ENCODE peak calls at places on chromosomes 4 and X, in six cellular contexts. R is psoas muscle, O is suprapubic skin, B is PC-3, N is H9, P is tibial artery. D is an unnamed sample. For H3K4me1 and H3K27me3, the result is how much of the 10 kb centered on the place peaks cover.

GRCh38 chr4:7802093-7802726 is 137.5 kb downstream of the AFAP1 start:
- DNase-seq in R (peak), N (peak), P (peak), B (peak), O (peak), D (peak)

GRCh38 chrX:109685656-109686078 is 47.4 kb downstream of the ACSL4 start:
- DNase-seq in B (no peak), N (no peak), O (no peak), P (no peak), R (no peak), D (no peak)

GRCh38 chrX:53234484-53234883 is 9.5 kb upstream of the KDM5C start:
- DNase-seq in N (no peak), O (no peak), B (no peak), P (no peak), R (no peak), D (no peak)

GRCh38 chr4:189507060-189507459 is 433.6 kb upstream of the FRG1 start:
- DNase-seq in P (no peak), O (no peak), B (no peak), R (no peak), N (no peak), D (no peak)

GRCh38 chrX:40866878-40867277 is 131.5 kb upstream of the MED14 start:
- DNase-seq in B (no peak), P (no peak), O (no peak), R (no peak), N (no peak), D (no peak)

GRCh38 chr4:130053723-130054122 is 957.8 kb downstream of the C4orf33 start:
- DNase-seq in P (no peak), N (no peak), R (no peak), B (no peak), O (no peak), D (no peak)

GRCh38 chrX:108072746-108073145 is 18.6 kb downstream of the PSMD10 start:
- DNase-seq in B (peak), P (no peak), R (no peak), O (no peak), N (no peak), D (no peak)

GRCh38 chr4:142846729-142847606 is 867 bp upstream of the INPP4B start:
- DNase-seq in P (peak), R (no peak), N (peak), B (peak), O (no peak), D (no peak)

GRCh38 chr4:185831125-185831815 is 19.3 kb upstream of the SORBS2 start:
- DNase-seq in P (no peak), B (peak), R (no peak), O (no peak), N (no peak), D (no peak)

GRCh38 chr4:23348789-23349498 is 540.9 kb downstream of the PPARGC1A start:
- DNase-seq in R (no peak), P (no peak), N (no peak), O (no peak), B (no peak), D (no peak)

GRCh38 chr4:3344596-3344995 is 51.8 kb downstream of the RGS12 start:
- DNase-seq in O (no peak), P (no peak), B (no peak), R (no peak), N (no peak), D (no peak)
- H3K4me1 ChIP-seq in O (under half), P (under half), B (under half), R (under half), N (under half), D (under half)

GRCh38 chr4:147731611-147732515 is at the start of gene ARHGAP10:
- DNase-seq in O (peak), P (peak), R (peak), N (peak), B (peak), D (peak)

GRCh38 chr4:147732516-147733193 is 767 bp downstream of the ARHGAP10 start:
- DNase-seq in O (no peak), R (peak), N (peak), P (peak), B (peak), D (peak)

GRCh38 chr4:147735413-147736301 is 3.8 kb downstream of the ARHGAP10 start:
- DNase-seq in B (peak), O (no peak), N (no peak), R (no peak), P (no peak), D (no peak)

GRCh38 chr4:147734496-147734895 is 2.6 kb downstream of the ARHGAP10 start:
- DNase-seq in O (no peak), P (no peak), N (no peak), R (no peak), B (no peak), D (no peak)

DNA sequence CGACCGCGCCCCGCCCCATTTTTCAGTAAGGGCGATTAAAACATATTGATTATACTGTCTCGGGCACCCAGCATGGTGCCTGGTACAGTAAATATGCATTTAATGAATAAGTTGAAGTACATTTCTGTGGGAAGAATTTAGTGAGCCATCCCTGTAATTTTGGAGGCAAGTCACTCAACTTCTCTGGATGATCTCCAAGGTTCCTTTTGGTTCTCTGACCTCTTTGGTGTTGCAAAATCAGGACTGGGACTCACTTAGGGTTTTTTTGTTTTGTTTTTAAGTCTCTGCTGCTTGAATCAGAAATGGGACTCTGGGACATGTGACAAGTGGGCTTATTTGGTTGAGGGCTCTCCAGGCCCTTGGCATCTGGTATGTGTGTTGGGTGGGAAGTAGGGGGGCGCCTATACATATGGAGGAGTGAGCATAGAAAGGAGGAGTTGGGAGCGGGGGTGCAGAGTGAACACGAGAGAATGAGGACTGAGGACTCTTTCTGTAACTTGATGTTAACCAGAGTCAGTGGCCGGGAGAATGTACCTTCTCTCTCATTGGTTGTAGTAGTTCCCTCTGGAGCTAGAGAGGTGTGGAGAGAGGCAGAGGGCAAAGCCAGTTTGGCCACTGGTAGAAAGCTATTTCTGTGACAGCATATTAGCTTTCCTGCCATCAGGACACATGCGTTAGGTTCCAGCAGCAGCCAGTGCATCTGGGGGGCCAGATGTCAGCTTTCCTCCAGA is 1.9 kb downstream of the ARHGAP10 start:
- DNase-seq in N (no peak), B (peak), O (no peak), P (peak), R (peak), D (no peak)
- TF ChIP-seq CTCF in N (peak), B (peak), O (no peak), P (no peak), R (no peak), D (no peak)

DNA sequence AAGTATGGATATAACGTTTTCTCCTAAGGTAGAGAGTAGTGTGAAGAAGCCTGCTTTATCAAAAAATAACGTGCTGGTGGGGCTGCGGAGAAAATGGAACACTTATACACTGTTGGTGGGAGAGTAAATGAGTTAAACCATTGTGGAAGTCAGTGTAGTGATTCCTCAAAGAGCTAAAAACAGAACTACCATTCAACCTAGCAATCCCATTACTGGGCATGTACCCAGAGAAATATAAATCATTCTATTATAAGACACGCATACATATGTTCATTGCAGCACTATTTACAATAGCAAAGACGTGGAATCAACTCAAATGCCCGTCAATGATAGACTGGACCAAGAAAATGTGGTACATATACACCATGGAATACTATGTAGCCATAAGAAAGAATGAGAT is 196.4 kb downstream of the DMD start:
- DNase-seq in P (no peak), O (no peak), B (no peak), R (no peak), N (no peak), D (no peak)
- H3K27me3 ChIP-seq in P (under half), O (under half), B (under half), R (under half), N (under half), D (under half)

DNA sequence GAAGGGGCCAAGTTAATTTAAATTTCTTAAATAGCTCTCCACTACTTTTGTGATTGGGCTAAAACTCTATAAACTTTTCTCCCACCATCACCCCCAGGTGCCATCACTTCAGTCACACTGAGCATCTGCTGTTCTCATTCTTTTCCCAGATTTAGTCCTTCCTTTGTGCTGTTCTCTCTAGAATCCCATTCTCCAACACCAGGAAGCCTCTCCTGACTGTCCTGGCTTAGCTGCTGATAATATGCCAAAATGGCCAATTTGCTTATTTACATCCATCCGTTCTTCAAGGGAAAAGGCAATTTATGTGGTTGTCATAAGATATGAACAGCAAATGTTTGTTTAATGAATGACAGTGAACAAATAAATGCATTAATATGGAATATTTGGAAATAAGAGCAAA is 44.1 kb downstream of the FGFBP1 start:
- DNase-seq in O (no peak), N (no peak), B (peak), R (no peak), P (no peak), D (no peak)
- H3K4me1 ChIP-seq in O (under half), N (under half), B (half or more), R (under half), P (under half), D (under half)

D was measured in lung.